ENCODE peak calls at places on chromosomes 5 and 9, in nine cellular contexts. One of them, this sample, is unnamed. For H3K4me1, the result is how much of the 10 kb centered on the place peaks cover.

GRCh38 chr5:153974131-153974812 is 64.4 kb downstream of the FAM114A2 start:
- DNase-seq in mesendoderm: peak
- DNase-seq in neural progenitor cell: peak
- DNase-seq in mesenchymal stem cell: peak
- DNase-seq in neuronal stem cell: no peak
- DNase-seq in H1: no peak
- DNase-seq in fibroblast of lung: peak
- DNase-seq in astrocyte: no peak
- DNase-seq in IMR-90: peak
- DNase-seq in this sample: peak

GRCh38 chr5:53023969-53024368 is 34.8 kb downstream of the ITGA2 start:
- DNase-seq in mesendoderm: no peak
- DNase-seq in neural progenitor cell: no peak
- DNase-seq in mesenchymal stem cell: peak
- DNase-seq in neuronal stem cell: no peak
- DNase-seq in H1: no peak
- DNase-seq in fibroblast of lung: peak
- DNase-seq in astrocyte: peak
- DNase-seq in IMR-90: peak
- DNase-seq in this sample: peak

GRCh38 chr5:88158056-88158455 is 110.6 kb downstream of the TMEM161B start:
- DNase-seq in mesendoderm: no peak
- DNase-seq in neural progenitor cell: no peak
- DNase-seq in mesenchymal stem cell: no peak
- DNase-seq in neuronal stem cell: no peak
- DNase-seq in H1: no peak
- DNase-seq in fibroblast of lung: no peak
- DNase-seq in astrocyte: no peak
- DNase-seq in IMR-90: no peak
- DNase-seq in this sample: no peak

GRCh38 chr5:179191506-179192184 is 131.5 kb downstream of the ZNF354C start:
- DNase-seq in mesendoderm: no peak
- DNase-seq in neural progenitor cell: no peak
- DNase-seq in mesenchymal stem cell: no peak
- DNase-seq in neuronal stem cell: no peak
- DNase-seq in H1: no peak
- DNase-seq in fibroblast of lung: no peak
- DNase-seq in astrocyte: no peak
- DNase-seq in IMR-90: no peak
- DNase-seq in this sample: no peak

GRCh38 chr9:129140397-129141065 is 29.3 kb downstream of the PTPA start:
- DNase-seq in mesendoderm: peak
- DNase-seq in neural progenitor cell: peak
- DNase-seq in mesenchymal stem cell: peak
- DNase-seq in neuronal stem cell: no peak
- DNase-seq in H1: no peak
- DNase-seq in fibroblast of lung: peak
- DNase-seq in astrocyte: peak
- DNase-seq in IMR-90: peak
- DNase-seq in this sample: peak

GRCh38 chr5:132103380-132103951 is 29.9 kb downstream of the CSF2 start:
- DNase-seq in mesendoderm: no peak
- DNase-seq in neural progenitor cell: no peak
- DNase-seq in mesenchymal stem cell: peak
- DNase-seq in neuronal stem cell: no peak
- DNase-seq in H1: no peak
- DNase-seq in fibroblast of lung: peak
- DNase-seq in astrocyte: peak
- DNase-seq in IMR-90: peak
- DNase-seq in this sample: peak

GRCh38 chr9:98251554-98251953 is 3.9 kb downstream of the TBC1D2 start:
- DNase-seq in mesendoderm: no peak
- DNase-seq in neural progenitor cell: no peak
- DNase-seq in mesenchymal stem cell: peak
- DNase-seq in neuronal stem cell: no peak
- DNase-seq in H1: no peak
- DNase-seq in fibroblast of lung: peak
- DNase-seq in astrocyte: peak
- DNase-seq in IMR-90: peak
- DNase-seq in this sample: peak

GRCh38 chr5:36367524-36367923 is 65.8 kb upstream of the RANBP3L start:
- DNase-seq in mesendoderm: no peak
- DNase-seq in neural progenitor cell: no peak
- DNase-seq in mesenchymal stem cell: no peak
- DNase-seq in neuronal stem cell: no peak
- DNase-seq in H1: no peak
- DNase-seq in fibroblast of lung: peak
- DNase-seq in astrocyte: peak
- DNase-seq in IMR-90: peak
- DNase-seq in this sample: peak

GRCh38 chr5:139065296-139065695 is 132.9 kb downstream of the SIL1 start:
- DNase-seq in mesendoderm: no peak
- DNase-seq in neural progenitor cell: no peak
- DNase-seq in mesenchymal stem cell: no peak
- DNase-seq in neuronal stem cell: no peak
- DNase-seq in H1: no peak
- DNase-seq in fibroblast of lung: no peak
- DNase-seq in astrocyte: peak
- DNase-seq in IMR-90: peak
- DNase-seq in this sample: no peak

GRCh38 chr9:33988219-33988890 is 60.3 kb downstream of the UBAP2 start:
- DNase-seq in mesendoderm: no peak
- DNase-seq in neural progenitor cell: no peak
- DNase-seq in mesenchymal stem cell: peak
- DNase-seq in neuronal stem cell: no peak
- DNase-seq in H1: no peak
- DNase-seq in fibroblast of lung: peak
- DNase-seq in astrocyte: peak
- DNase-seq in IMR-90: peak
- DNase-seq in this sample: peak

GRCh38 chr9:70589571-70590263 is 175.3 kb upstream of the KLF9 start:
- DNase-seq in mesendoderm: no peak
- DNase-seq in neural progenitor cell: no peak
- DNase-seq in mesenchymal stem cell: peak
- DNase-seq in neuronal stem cell: no peak
- DNase-seq in H1: no peak
- DNase-seq in fibroblast of lung: peak
- DNase-seq in astrocyte: peak
- DNase-seq in IMR-90: peak
- DNase-seq in this sample: peak

GRCh38 chr9:79023134-79023577 is 548.6 kb upstream of the TLE4 start:
- DNase-seq in mesendoderm: peak
- DNase-seq in neural progenitor cell: no peak
- DNase-seq in mesenchymal stem cell: peak
- DNase-seq in neuronal stem cell: no peak
- DNase-seq in H1: no peak
- DNase-seq in fibroblast of lung: peak
- DNase-seq in astrocyte: peak
- DNase-seq in IMR-90: peak
- DNase-seq in this sample: peak

GRCh38 chr5:138686668-138687067 is 66.6 kb upstream of the CTNNA1 start:
- DNase-seq in mesendoderm: no peak
- DNase-seq in neural progenitor cell: no peak
- DNase-seq in mesenchymal stem cell: peak
- DNase-seq in neuronal stem cell: no peak
- DNase-seq in H1: no peak
- DNase-seq in fibroblast of lung: peak
- DNase-seq in astrocyte: peak
- DNase-seq in IMR-90: peak
- DNase-seq in this sample: no peak

GRCh38 chr9:16057541-16057940 is 504.7 kb downstream of the CCDC171 start:
- DNase-seq in mesendoderm: no peak
- DNase-seq in neural progenitor cell: no peak
- DNase-seq in mesenchymal stem cell: no peak
- DNase-seq in neuronal stem cell: no peak
- DNase-seq in H1: no peak
- DNase-seq in fibroblast of lung: no peak
- DNase-seq in astrocyte: no peak
- DNase-seq in IMR-90: no peak
- DNase-seq in this sample: no peak

DNA sequence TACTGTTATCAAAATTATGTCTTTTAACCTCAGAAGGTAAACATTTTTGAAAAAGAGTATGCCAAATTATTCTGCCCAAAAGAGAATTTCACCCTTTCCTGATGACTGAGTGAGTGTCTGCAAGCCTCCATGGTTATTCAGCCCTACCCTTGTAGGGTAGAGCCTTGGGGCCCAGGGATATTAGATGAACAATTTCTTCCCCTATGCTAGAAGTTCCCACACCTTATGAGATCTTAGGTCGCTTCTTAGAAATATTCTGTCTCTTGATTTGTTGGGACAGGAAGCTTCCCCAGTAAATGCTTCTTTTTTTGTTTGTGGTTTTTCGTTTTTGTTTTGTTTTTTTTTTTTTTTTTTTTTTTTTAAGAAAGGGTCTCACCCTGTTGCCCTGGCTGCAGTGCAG is 3.1 kb downstream of the CRB2 start:
- DNase-seq in mesendoderm: no peak
- DNase-seq in neural progenitor cell: no peak
- DNase-seq in mesenchymal stem cell: no peak
- DNase-seq in neuronal stem cell: no peak
- DNase-seq in H1: no peak
- DNase-seq in fibroblast of lung: no peak
- DNase-seq in astrocyte: no peak
- DNase-seq in IMR-90: no peak
- DNase-seq in this sample: no peak
- H3K9ac ChIP-seq in mesendoderm: no peak
- H3K9ac ChIP-seq in neural progenitor cell: no peak
- H3K9ac ChIP-seq in mesenchymal stem cell: no peak
- H3K9ac ChIP-seq in neuronal stem cell: no peak
- H3K9ac ChIP-seq in H1: no peak
- H3K9ac ChIP-seq in fibroblast of lung: no peak
- H3K9ac ChIP-seq in astrocyte: no peak
- H3K9ac ChIP-seq in IMR-90: no peak
- H3K9ac ChIP-seq in this sample: no peak

GRCh38 chr9:37004424-37004935 is 29.6 kb downstream of the PAX5 start:
- DNase-seq in mesendoderm: no peak
- DNase-seq in neural progenitor cell: no peak
- DNase-seq in mesenchymal stem cell: no peak
- DNase-seq in neuronal stem cell: no peak
- DNase-seq in H1: no peak
- DNase-seq in fibroblast of lung: no peak
- DNase-seq in astrocyte: no peak
- DNase-seq in IMR-90: no peak
- DNase-seq in this sample: no peak

GRCh38 chr9:37002036-37002412 is 32.0 kb downstream of the PAX5 start:
- DNase-seq in mesendoderm: no peak
- DNase-seq in neural progenitor cell: no peak
- DNase-seq in mesenchymal stem cell: no peak
- DNase-seq in neuronal stem cell: no peak
- DNase-seq in H1: no peak
- DNase-seq in fibroblast of lung: no peak
- DNase-seq in astrocyte: no peak
- DNase-seq in IMR-90: no peak
- DNase-seq in this sample: no peak

GRCh38 chr9:36999728-37000333 is 34.2 kb downstream of the PAX5 start:
- DNase-seq in mesendoderm: peak
- DNase-seq in neural progenitor cell: no peak
- DNase-seq in mesenchymal stem cell: no peak
- DNase-seq in neuronal stem cell: no peak
- DNase-seq in H1: no peak
- DNase-seq in fibroblast of lung: no peak
- DNase-seq in astrocyte: no peak
- DNase-seq in IMR-90: no peak
- DNase-seq in this sample: no peak

GRCh38 chr9:37001461-37001860 is 32.6 kb downstream of the PAX5 start:
- DNase-seq in mesendoderm: no peak
- DNase-seq in neural progenitor cell: peak
- DNase-seq in mesenchymal stem cell: no peak
- DNase-seq in neuronal stem cell: no peak
- DNase-seq in H1: no peak
- DNase-seq in fibroblast of lung: no peak
- DNase-seq in astrocyte: no peak
- DNase-seq in IMR-90: no peak
- DNase-seq in this sample: no peak

GRCh38 chr9:37002413-37003217 is 31.5 kb downstream of the PAX5 start:
- DNase-seq in mesendoderm: no peak
- DNase-seq in neural progenitor cell: peak
- DNase-seq in mesenchymal stem cell: no peak
- DNase-seq in neuronal stem cell: no peak
- DNase-seq in H1: no peak
- DNase-seq in fibroblast of lung: no peak
- DNase-seq in astrocyte: no peak
- DNase-seq in IMR-90: no peak
- DNase-seq in this sample: no peak
- H3K4me1 ChIP-seq in mesendoderm: under half
- H3K4me1 ChIP-seq in neural progenitor cell: under half
- H3K4me1 ChIP-seq in mesenchymal stem cell: under half
- H3K4me1 ChIP-seq in neuronal stem cell: under half
- H3K4me1 ChIP-seq in H1: under half
- H3K4me1 ChIP-seq in fibroblast of lung: under half
- H3K4me1 ChIP-seq in astrocyte: under half
- H3K4me1 ChIP-seq in IMR-90: under half
- H3K4me1 ChIP-seq in this sample: under half

GRCh38 chr5:169289520-169289919 is 11.4 kb downstream of the SLIT3 start:
- DNase-seq in mesendoderm: no peak
- DNase-seq in neural progenitor cell: peak
- DNase-seq in mesenchymal stem cell: no peak
- DNase-seq in neuronal stem cell: no peak
- DNase-seq in H1: no peak
- DNase-seq in fibroblast of lung: no peak
- DNase-seq in astrocyte: no peak
- DNase-seq in IMR-90: no peak
- DNase-seq in this sample: peak
- H3K27ac ChIP-seq in mesendoderm: no peak
- H3K27ac ChIP-seq in neural progenitor cell: no peak
- H3K27ac ChIP-seq in mesenchymal stem cell: no peak
- H3K27ac ChIP-seq in neuronal stem cell: no peak
- H3K27ac ChIP-seq in H1: no peak
- H3K27ac ChIP-seq in fibroblast of lung: no peak
- H3K27ac ChIP-seq in astrocyte: no peak
- H3K27ac ChIP-seq in IMR-90: no peak
- H3K27ac ChIP-seq in this sample: no peak

GRCh38 chr9:109887079-109887478 is 107.1 kb downstream of the PALM2AKAP2 start:
- DNase-seq in mesendoderm: no peak
- DNase-seq in neural progenitor cell: no peak
- DNase-seq in mesenchymal stem cell: peak
- DNase-seq in neuronal stem cell: no peak
- DNase-seq in H1: no peak
- DNase-seq in fibroblast of lung: peak
- DNase-seq in astrocyte: peak
- DNase-seq in IMR-90: peak
- DNase-seq in this sample: peak

GRCh38 chr9:109883623-109884022 is 103.6 kb downstream of the PALM2AKAP2 start:
- DNase-seq in mesendoderm: no peak
- DNase-seq in neural progenitor cell: no peak
- DNase-seq in mesenchymal stem cell: no peak
- DNase-seq in neuronal stem cell: no peak
- DNase-seq in H1: no peak
- DNase-seq in fibroblast of lung: no peak
- DNase-seq in astrocyte: no peak
- DNase-seq in IMR-90: no peak
- DNase-seq in this sample: no peak

GRCh38 chr9:109886050-109886449 is 106.1 kb downstream of the PALM2AKAP2 start:
- DNase-seq in mesendoderm: no peak
- DNase-seq in neural progenitor cell: no peak
- DNase-seq in mesenchymal stem cell: no peak
- DNase-seq in neuronal stem cell: no peak
- DNase-seq in H1: no peak
- DNase-seq in fibroblast of lung: no peak
- DNase-seq in astrocyte: no peak
- DNase-seq in IMR-90: no peak
- DNase-seq in this sample: no peak

GRCh38 chr9:109889456-109889855 is 109.5 kb downstream of the PALM2AKAP2 start:
- DNase-seq in mesendoderm: no peak
- DNase-seq in neural progenitor cell: no peak
- DNase-seq in mesenchymal stem cell: no peak
- DNase-seq in neuronal stem cell: no peak
- DNase-seq in H1: no peak
- DNase-seq in fibroblast of lung: no peak
- DNase-seq in astrocyte: no peak
- DNase-seq in IMR-90: no peak
- DNase-seq in this sample: no peak

GRCh38 chr9:109886617-109887016 is 106.6 kb downstream of the PALM2AKAP2 start:
- DNase-seq in mesendoderm: no peak
- DNase-seq in neural progenitor cell: no peak
- DNase-seq in mesenchymal stem cell: no peak
- DNase-seq in neuronal stem cell: no peak
- DNase-seq in H1: no peak
- DNase-seq in fibroblast of lung: peak
- DNase-seq in astrocyte: no peak
- DNase-seq in IMR-90: no peak
- DNase-seq in this sample: peak
- H3K9ac ChIP-seq in mesendoderm: no peak
- H3K9ac ChIP-seq in neural progenitor cell: no peak
- H3K9ac ChIP-seq in mesenchymal stem cell: peak
- H3K9ac ChIP-seq in neuronal stem cell: no peak
- H3K9ac ChIP-seq in H1: no peak
- H3K9ac ChIP-seq in fibroblast of lung: no peak
- H3K9ac ChIP-seq in astrocyte: peak
- H3K9ac ChIP-seq in IMR-90: no peak
- H3K9ac ChIP-seq in this sample: peak

This sample was measured in GM23248.